ENCODE peak calls at places on chromosomes 11 and 22, in five cellular contexts. L is activated naive CD4-positive, alpha-beta T cell treated with anti-CD3 and anti-CD28 coated beads, Interleukin-2, amount 50 U/mL, for 72 hours; C is Right ventricle myocardium superior; F is brain microvascular endothelial cell; Y is tibial artery. B is an unnamed sample.

GRCh38 chr22:47126344-47126811 is 363.9 kb downstream of the TBC1D22A start:
- DNase-seq in L (no peak), C (peak), F (no peak), Y (no peak), B (no peak)

GRCh38 chr11:79165908-79166307 is 274.9 kb downstream of the TENM4 start:
- DNase-seq in L (no peak), C (no peak), F (no peak), Y (no peak), B (no peak)

GRCh38 chr11:60193687-60194433 is 11.0 kb upstream of the MS4A6A start:
- DNase-seq in L (no peak), C (no peak), F (peak), Y (peak), B (peak)

GRCh38 chr11:8338138-8338537 is 74.5 kb upstream of the LMO1 start:
- DNase-seq in L (no peak), C (peak), F (peak), Y (no peak), B (no peak)

GRCh38 chr11:67584881-67585873 is 1.6 kb downstream of the GSTP1 start:
- DNase-seq in L (no peak), C (no peak), F (no peak), Y (no peak), B (no peak)

GRCh38 chr11:32115406-32115805 is 24.5 kb downstream of the RCN1 start:
- DNase-seq in L (no peak), C (no peak), F (peak), Y (no peak), B (no peak)

GRCh38 chr11:134791102-134791501 is 379.1 kb upstream of the B3GAT1 start:
- DNase-seq in L (no peak), C (no peak), F (no peak), Y (no peak), B (no peak)

GRCh38 chr11:74014880-74015279 is 6.0 kb upstream of the UCP3 start:
- DNase-seq in L (no peak), C (peak), F (no peak), Y (no peak), B (no peak)

GRCh38 chr11:119474682-119475596 is 52.0 kb upstream of the THY1 start:
- DNase-seq in L (no peak), C (peak), F (peak), Y (peak), B (peak)

GRCh38 chr11:134276396-134277175 is 407 bp downstream of the GLB1L3 start:
- DNase-seq in L (no peak), C (no peak), F (no peak), Y (no peak), B (no peak)

GRCh38 chr11:2706321-2706720 is 6.5 kb upstream of the KCNQ1OT1 start:
- DNase-seq in L (no peak), C (peak), F (no peak), Y (no peak), B (no peak)

GRCh38 chr11:240315-240714 is 3.5 kb downstream of the PSMD13 start:
- DNase-seq in L (no peak), C (no peak), F (no peak), Y (no peak), B (no peak)

GRCh38 chr11:44031549-44031948 is 16.2 kb upstream of the ACCSL start:
- DNase-seq in L (no peak), C (no peak), F (no peak), Y (no peak), B (no peak)

GRCh38 chr22:42353883-42354727 is 78.1 kb downstream of the NFAM1 start:
- DNase-seq in L (no peak), C (no peak), F (no peak), Y (no peak), B (no peak)

GRCh38 chr22:50310949-50311444 is 3.6 kb upstream of the PLXNB2 start:
- DNase-seq in L (no peak), C (no peak), F (no peak), Y (no peak), B (no peak)

GRCh38 chr22:49298834-49299750 is 528.6 kb downstream of the BRD1 start:
- DNase-seq in L (peak), C (no peak), F (no peak), Y (peak), B (no peak)

GRCh38 chr11:102669664-102670063 is 35.9 kb downstream of the MMP27 start:
- DNase-seq in L (no peak), C (no peak), F (no peak), Y (no peak), B (no peak)

GRCh38 chr11:45919806-45920530 is 2.3 kb upstream of the PEX16 start:
- DNase-seq in L (no peak), C (peak), F (no peak), Y (no peak), B (no peak)

GRCh38 chr22:39808087-39808486 is 85.5 kb downstream of the ENTHD1 start:
- DNase-seq in L (no peak), C (no peak), F (no peak), Y (no peak), B (no peak)

B was measured in skeletal muscle cell.